ENCODE peak calls at places on chromosomes 2 and 18, in eight cellular contexts. H is T-helper 1 cell, I is colonic mucosa, Q is cardiac fibroblast, D is LHCN-M2, T is T follicular helper cell, X is ureter, G is occipital lobe. B is an unnamed sample.

GRCh38 chr18:52216104-52216503 is 123.9 kb upstream of the DCC start:
- DNase-seq in H (no peak), I (no peak), Q (no peak), D (no peak), T (no peak), X (no peak), G (no peak), B (no peak)

GRCh38 chr2:579351-579886 is 97.8 kb downstream of the TMEM18 start:
- DNase-seq in H (no peak), I (no peak), Q (no peak), D (no peak), T (no peak), X (peak; percentile 29), G (no peak), B (no peak)

GRCh38 chr2:240325006-240325653 is 110.3 kb upstream of the GPC1 start:
- DNase-seq in H (no peak), I (no peak), Q (no peak), D (no peak), T (no peak), X (no peak), G (no peak), B (no peak)

GRCh38 chr2:19329445-19329844 is 29.0 kb downstream of the OSR1 start:
- DNase-seq in H (no peak), I (no peak), Q (no peak), D (no peak), T (no peak), X (no peak), G (no peak), B (no peak)

GRCh38 chr2:9803023-9803805 is 40.1 kb upstream of the TAF1B start:
- DNase-seq in H (no peak), I (peak; percentile 90), Q (peak; percentile 29), D (peak; percentile 93), T (no peak), X (no peak), G (no peak), B (no peak)

GRCh38 chr2:127569274-127570065 is 34.0 kb downstream of the MYO7B start:
- DNase-seq in H (no peak), I (no peak), Q (peak; percentile 92), D (peak; percentile 87), T (no peak), X (peak; percentile 35), G (peak; percentile 33), B (no peak)

GRCh38 chr2:73232471-73233153 is 427 bp downstream of the PRADC1 start:
- DNase-seq in H (peak; percentile 9), I (peak; percentile 58), Q (peak; percentile 10), D (no peak), T (no peak), X (peak; percentile 48), G (no peak), B (no peak)

GRCh38 chr2:62501059-62501458 is 4.9 kb downstream of the TMEM17 start:
- DNase-seq in H (no peak), I (no peak), Q (no peak), D (no peak), T (no peak), X (no peak), G (no peak), B (no peak)

GRCh38 chr18:47203626-47204464 is 27.7 kb upstream of the IER3IP1 start:
- DNase-seq in H (no peak), I (no peak), Q (no peak), D (no peak), T (no peak), X (no peak), G (no peak), B (no peak)

GRCh38 chr18:45935591-45936335 is 31.4 kb downstream of the EPG5 start:
- DNase-seq in H (no peak), I (no peak), Q (peak; percentile 54), D (peak; percentile 69), T (no peak), X (no peak), G (no peak), B (no peak)

B was measured in T-helper 17 cell.